ENCODE peak calls at places on chromosome X, in seven cellular contexts. O is MCF 10A; J is sciatic nerve; E is lung; U is cerebellar cortex; V is lower leg skin; C is activated naive CD4-positive, alpha-beta T cell treated with anti-CD3 and anti-CD28 coated beads, Interleukin-2, amount 50 U/mL, for 16 hours. D is an unnamed sample.

GRCh38 chrX:20271186-20271585 is 4.5 kb upstream of the RPS6KA3 start:
- DNase-seq in U (no peak), E (no peak), V (no peak), C (no peak), O (no peak), J (no peak), D (no peak)

GRCh38 chrX:22396408-22396807 is 123.7 kb downstream of the CBLL2 start:
- DNase-seq in V (no peak), O (no peak), J (no peak), U (peak), E (no peak), C (no peak), D (no peak)

GRCh38 chrX:9311411-9312160 is 153.3 kb upstream of the TBL1X start:
- DNase-seq in O (no peak), U (no peak), C (no peak), V (no peak), J (no peak), E (no peak), D (no peak)

GRCh38 chrX:18994713-18995112 is 10.8 kb upstream of the PHKA2 start:
- DNase-seq in J (no peak), C (no peak), V (no peak), U (no peak), O (peak), E (no peak), D (no peak)

GRCh38 chrX:154372612-154373022 is 1.8 kb downstream of the FLNA start:
- DNase-seq in J (no peak), V (no peak), O (no peak), E (no peak), U (peak), C (no peak), D (no peak)

GRCh38 chrX:82734140-82734539 is 774.0 kb upstream of the POU3F4 start:
- DNase-seq in C (no peak), O (no peak), E (no peak), V (no peak), U (no peak), J (no peak), D (no peak)

GRCh38 chrX:132023117-132023895 is at the start of gene STK26:
- DNase-seq in V (peak), J (peak), O (peak), U (peak), C (peak), E (peak), D (peak)

GRCh38 chrX:341541-342101 is 23.0 kb upstream of the GTPBP6 start:
- DNase-seq in U (no peak), V (no peak), O (no peak), E (no peak), J (peak), C (no peak), D (no peak)

GRCh38 chrX:102599950-102600579 is 750 bp downstream of the ARMCX5 start:
- DNase-seq in J (no peak), O (peak), E (no peak), V (no peak), C (no peak), U (peak), D (no peak)

GRCh38 chrX:39144965-39145364 is 343.7 kb downstream of the MID1IP1 start:
- DNase-seq in V (peak), U (no peak), O (no peak), C (no peak), E (no peak), J (no peak), D (no peak)

GRCh38 chrX:116281106-116281505 is 110.6 kb downstream of the AGTR2 start:
- DNase-seq in U (no peak), J (no peak), C (no peak), O (no peak), E (no peak), V (no peak), D (no peak)

GRCh38 chrX:71622347-71623104 is 4.2 kb upstream of the CXCR3 start:
- DNase-seq in J (peak), V (peak), U (peak), E (peak), C (peak), O (peak), D (peak)

GRCh38 chrX:13432776-13433605 is 113.1 kb upstream of the ATXN3L start:
- DNase-seq in U (no peak), C (no peak), V (no peak), O (peak), J (no peak), E (no peak), D (no peak)

GRCh38 chrX:136839196-136839595 is 41.3 kb downstream of the RBMX start:
- DNase-seq in V (no peak), C (no peak), U (no peak), O (no peak), J (no peak), E (no peak), D (no peak)

GRCh38 chrX:110703641-110704040 is 92.0 kb downstream of the CHRDL1 start:
- DNase-seq in U (no peak), O (no peak), E (no peak), C (no peak), J (no peak), V (no peak), D (no peak)

GRCh38 chrX:861335-861890 is 230.8 kb downstream of the SHOX start:
- DNase-seq in V (no peak), C (no peak), J (peak), E (no peak), U (no peak), O (no peak), D (no peak)

GRCh38 chrX:68945603-68946228 is 116.9 kb downstream of the EFNB1 start:
- DNase-seq in E (peak), C (no peak), U (no peak), J (no peak), V (no peak), O (peak), D (no peak)

GRCh38 chrX:47501226-47502071 is 18.4 kb upstream of the ZNF41 start:
- DNase-seq in U (no peak), E (no peak), O (peak), J (no peak), C (no peak), V (no peak), D (no peak)

GRCh38 chrX:154711264-154711663 is 39.6 kb downstream of the GAB3 start:
- DNase-seq in E (no peak), U (no peak), C (no peak), J (no peak), O (no peak), V (no peak), D (no peak)

GRCh38 chrX:10044021-10044420 is 76.9 kb downstream of the CLDN34 start:
- DNase-seq in U (no peak), V (no peak), O (no peak), E (no peak), J (peak), C (no peak), D (no peak)

GRCh38 chrX:109049903-109050302 is 313.5 kb upstream of the IRS4 start:
- DNase-seq in C (no peak), V (no peak), J (no peak), E (no peak), O (peak), U (no peak), D (no peak)

GRCh38 chrX:64192673-64193072 is 12.8 kb downstream of the AMER1 start:
- DNase-seq in C (no peak), O (no peak), U (no peak), E (no peak), V (no peak), J (no peak), D (no peak)

GRCh38 chrX:1151378-1152077 is 60.9 kb downstream of the CRLF2 start:
- DNase-seq in E (no peak), U (no peak), C (no peak), V (no peak), J (no peak), O (no peak), D (no peak)

GRCh38 chrX:18856645-18856997 is 127.3 kb downstream of the PHKA2 start:
- DNase-seq in O (no peak), E (no peak), V (no peak), J (no peak), U (no peak), C (no peak), D (no peak)